ENCODE peak calls at places on chromosome 11, in eight cellular contexts. X, T, G, L, I, K, Q and F are unnamed samples.

GRCh38 chr11:8290122-8290810 is 26.6 kb upstream of the LMO1 start:
- DNase-seq in I (no peak), Q (no peak), L (no peak), K (no peak), G (no peak), X (no peak), T (no peak), F (no peak)

GRCh38 chr11:35173011-35173511 is 34.1 kb downstream of the CD44 start:
- DNase-seq in T (no peak), X (no peak), Q (no peak), I (no peak), L (no peak), G (no peak), K (no peak), F (no peak)

GRCh38 chr11:72773696-72774095 is 20.2 kb downstream of the STARD10 start:
- DNase-seq in T (no peak), G (no peak), X (no peak), L (no peak), I (no peak), K (no peak), Q (no peak), F (no peak)

GRCh38 chr11:67695606-67696005 is 21.2 kb upstream of the ALDH3B2 start:
- DNase-seq in G (no peak), L (no peak), T (no peak), K (no peak), X (no peak), Q (no peak), I (no peak), F (no peak)

GRCh38 chr11:83069441-83070043 is 2.2 kb downstream of the RAB30 start:
- DNase-seq in K (no peak), I (no peak), Q (no peak), L (no peak), T (peak), G (peak), X (no peak), F (no peak)

GRCh38 chr11:89613916-89614315 is 96.2 kb upstream of the TRIM77 start:
- DNase-seq in X (no peak), T (no peak), L (no peak), K (no peak), G (no peak), Q (no peak), I (no peak), F (no peak)

GRCh38 chr11:11521306-11522002 is 100.4 kb downstream of the GALNT18 start:
- DNase-seq in K (peak), X (no peak), Q (no peak), G (no peak), T (no peak), I (no peak), L (no peak), F (no peak)

GRCh38 chr11:13970986-13971385 is 8.5 kb downstream of the SPON1 start:
- DNase-seq in T (peak), L (no peak), G (peak), K (peak), Q (no peak), I (no peak), X (no peak), F (peak)

GRCh38 chr11:1570896-1571759 is 943 bp downstream of the DUSP8 start:
- DNase-seq in K (peak), T (no peak), I (no peak), L (no peak), G (peak), Q (no peak), X (peak), F (no peak)

GRCh38 chr11:33622231-33622630 is 78.4 kb downstream of the C11orf91 start:
- DNase-seq in L (no peak), Q (no peak), K (no peak), I (no peak), G (peak), T (no peak), X (no peak), F (no peak)

GRCh38 chr11:121464352-121464946 is 11.7 kb upstream of the SORL1-AS1 start:
- DNase-seq in I (peak), L (peak), Q (peak), K (peak), T (peak), G (peak), X (peak), F (peak)

GRCh38 chr11:28743101-28743550 is 634.9 kb downstream of the METTL15 start:
- DNase-seq in K (no peak), G (no peak), I (no peak), Q (no peak), X (no peak), T (no peak), L (no peak), F (no peak)

GRCh38 chr11:27209562-27210005 is 153.4 kb downstream of the CCDC34 start:
- DNase-seq in I (no peak), X (no peak), Q (no peak), T (peak), K (peak), L (no peak), G (peak), F (peak)

GRCh38 chr11:118415739-118416068 is 14.3 kb downstream of the ATP5MG start:
- DNase-seq in K (peak), T (peak), L (peak), I (peak), Q (no peak), X (no peak), G (peak), F (peak)

GRCh38 chr11:77470504-77470903 is 3.4 kb downstream of the PAK1 start:
- DNase-seq in T (no peak), K (no peak), L (no peak), G (no peak), I (no peak), Q (no peak), X (no peak), F (no peak)

GRCh38 chr11:88414981-88415391 is 77.5 kb upstream of the CTSC start:
- DNase-seq in X (peak), L (peak), I (peak), Q (no peak), G (no peak), T (no peak), K (peak), F (peak)

GRCh38 chr11:61551630-61552029 is 29.2 kb downstream of the SYT7 start:
- DNase-seq in I (no peak), L (no peak), G (peak), K (peak), X (no peak), T (peak), Q (no peak), F (no peak)

GRCh38 chr11:45590743-45591142 is 74.7 kb downstream of the CHST1 start:
- DNase-seq in K (peak), I (no peak), X (no peak), T (no peak), Q (no peak), L (no peak), G (peak), F (no peak)